ENCODE peak calls at places on chromosome 4, in eight cellular contexts. M is stomach; B is stimulated activated CD4-positive, alpha-beta T cell treated with anti-CD3 and anti-CD28 coated beads, Interleukin-4, amount 100 ng/mL, for 48 hours; G is GM13976; C is activated T-cell treated with anti-CD3 and anti-CD28 coated beads, Interleukin-2, amount 50 U/mL, for 72 hours; H is RKO; W is astrocyte of the spinal cord; T is bronchial epithelial cell. D is an unnamed sample.

GRCh38 chr4:163748474-163748873 is 254.0 kb downstream of the TMA16 start:
- DNase-seq in M (no peak), B (no peak), G (no peak), C (no peak), H (peak), W (peak), T (peak), D (no peak)

GRCh38 chr4:142961866-142962265 is 115.8 kb upstream of the INPP4B start:
- DNase-seq in M (no peak), B (no peak), G (peak), C (no peak), H (no peak), W (no peak), T (no peak), D (no peak)

GRCh38 chr4:138938371-138938699 is 77.2 kb upstream of the NOCT start:
- DNase-seq in M (no peak), B (no peak), G (peak), C (no peak), H (peak), W (peak), T (peak), D (no peak)

GRCh38 chr4:77776182-77777134 is 42.7 kb downstream of the CNOT6L start:
- DNase-seq in M (no peak), B (no peak), G (no peak), C (no peak), H (no peak), W (peak), T (no peak), D (no peak)

GRCh38 chr4:182143822-182144620 is 99.2 kb upstream of the TENM3 start:
- DNase-seq in M (no peak), B (no peak), G (peak), C (no peak), H (peak), W (peak), T (no peak), D (peak)

GRCh38 chr4:182752158-182752910 is 164.9 kb downstream of the DCTD start:
- DNase-seq in M (no peak), B (no peak), G (no peak), C (no peak), H (peak), W (peak), T (peak), D (no peak)

GRCh38 chr4:15891312-15891711 is 47.2 kb downstream of the FGFBP1 start:
- DNase-seq in M (no peak), B (no peak), G (peak), C (no peak), H (no peak), W (no peak), T (no peak), D (no peak)

GRCh38 chr4:173761938-173762337 is 231.9 kb upstream of the HAND2 start:
- DNase-seq in M (no peak), B (no peak), G (no peak), C (no peak), H (no peak), W (no peak), T (no peak), D (no peak)

GRCh38 chr4:154807042-154807630 is 26.1 kb downstream of the RBM46 start:
- DNase-seq in M (no peak), B (no peak), G (peak), C (no peak), H (peak), W (peak), T (peak), D (no peak)

GRCh38 chr4:89290727-89291126 is 16.9 kb downstream of the GPRIN3 start:
- DNase-seq in M (no peak), B (no peak), G (no peak), C (peak), H (no peak), W (no peak), T (no peak), D (no peak)

GRCh38 chr4:4347585-4347984 is 39.3 kb upstream of the NSG1 start:
- DNase-seq in M (no peak), B (no peak), G (no peak), C (no peak), H (no peak), W (no peak), T (no peak), D (no peak)

GRCh38 chr4:56104188-56104587 is 155.4 kb downstream of the CEP135 start:
- DNase-seq in M (no peak), B (no peak), G (no peak), C (no peak), H (no peak), W (no peak), T (no peak), D (no peak)

GRCh38 chr4:73599182-73599581 is 21.1 kb downstream of the RASSF6 start:
- DNase-seq in M (peak), B (no peak), G (no peak), C (no peak), H (peak), W (peak), T (peak), D (peak)

GRCh38 chr4:102552781-102553180 is 51.6 kb downstream of the NFKB1 start:
- DNase-seq in M (no peak), B (no peak), G (no peak), C (no peak), H (no peak), W (peak), T (no peak), D (no peak)

GRCh38 chr4:172892300-172892699 is 276.3 kb upstream of the GALNT7 start:
- DNase-seq in M (no peak), B (peak), G (no peak), C (no peak), H (no peak), W (peak), T (peak), D (peak)

GRCh38 chr4:14800977-14801376 is 201.3 kb upstream of the CPEB2 start:
- DNase-seq in M (no peak), B (no peak), G (no peak), C (no peak), H (no peak), W (no peak), T (no peak), D (no peak)

GRCh38 chr4:108219998-108220397 is 51.3 kb upstream of the LEF1 start:
- DNase-seq in M (no peak), B (no peak), G (no peak), C (no peak), H (no peak), W (no peak), T (no peak), D (no peak)

GRCh38 chr4:15592799-15593198 is 62.4 kb downstream of the FBXL5 start:
- DNase-seq in M (no peak), B (no peak), G (no peak), C (no peak), H (no peak), W (no peak), T (no peak), D (no peak)

GRCh38 chr4:21856754-21857153 is 91.8 kb downstream of the KCNIP4 start:
- DNase-seq in M (no peak), B (no peak), G (no peak), C (no peak), H (no peak), W (no peak), T (no peak), D (no peak)

GRCh38 chr4:121950212-121950679 is 1.6 kb downstream of the TRPC3 start:
- DNase-seq in M (peak), B (peak), G (peak), C (peak), H (no peak), W (peak), T (no peak), D (peak)

GRCh38 chr4:104941661-104942062 is 205.0 kb upstream of the TET2 start:
- DNase-seq in M (no peak), B (no peak), G (peak), C (no peak), H (peak), W (no peak), T (peak), D (no peak)

D was measured in H9.